ENCODE peak calls at places on chromosomes 3 and 15, in nine cellular contexts. X is pancreas, V is psoas muscle, F is fibroblast of lung, Y is A549, I is tibial artery, K is upper lobe of right lung, O is right lobe of liver, U is lung. T is an unnamed sample.

GRCh38 chr3:160754371-160754854 is 1.6 kb upstream of the PPM1L start:
- DNase-seq in K (peak; percentile 39), F (peak; percentile 55), O (peak; percentile 43), U (peak; percentile 29), Y (no peak), I (peak; percentile 34), X (no peak), V (peak; percentile 60), T (no peak)

GRCh38 chr3:63462732-63463131 is 184.6 kb downstream of the SYNPR start:
- DNase-seq in Y (no peak), F (no peak), U (no peak), K (no peak), V (no peak), I (no peak), X (no peak), O (no peak), T (no peak)

GRCh38 chr15:73244333-73244732 is 124.4 kb downstream of the HCN4 start:
- DNase-seq in Y (peak; percentile 54), I (no peak), U (no peak), V (no peak), K (no peak), F (no peak), O (no peak), X (no peak), T (no peak)

GRCh38 chr3:44114142-44114541 is 127.5 kb upstream of the TOPAZ1 start:
- DNase-seq in O (peak; percentile 33), K (no peak), I (no peak), Y (peak; percentile 29), F (peak; percentile 43), U (no peak), V (peak; percentile 54), X (peak; percentile 58), T (no peak)

GRCh38 chr3:39809995-39810595 is 686 bp downstream of the MYRIP start:
- DNase-seq in V (peak; percentile 42), Y (no peak), F (no peak), U (no peak), O (peak; percentile 35), I (no peak), K (peak; percentile 59), X (peak; percentile 39), T (no peak)

GRCh38 chr15:85329561-85330421 is 50.6 kb upstream of the AKAP13 start:
- DNase-seq in X (no peak), U (no peak), K (no peak), F (peak; percentile 85), V (no peak), O (no peak), I (peak; percentile 31), Y (peak; percentile 44), T (no peak)

GRCh38 chr3:22886394-22886793 is 316.7 kb upstream of the UBE2E2 start:
- DNase-seq in V (peak; percentile 68), X (no peak), K (no peak), O (no peak), F (no peak), Y (no peak), U (no peak), I (peak; percentile 38), T (no peak)

GRCh38 chr3:39183231-39184080 is 8.9 kb downstream of the XIRP1 start:
- DNase-seq in Y (no peak), U (no peak), O (no peak), I (no peak), X (peak; percentile 8), V (no peak), K (no peak), F (no peak), T (no peak)

GRCh38 chr15:81161851-81162250 is 27.8 kb downstream of the CFAP161 start:
- DNase-seq in X (no peak), I (no peak), K (no peak), O (no peak), F (no peak), U (no peak), V (no peak), Y (no peak), T (no peak)

GRCh38 chr15:67839358-67839928 is 402 bp downstream of the RNU6-1 start:
- DNase-seq in I (no peak), O (no peak), V (no peak), Y (peak; percentile 76), K (no peak), F (peak; percentile 63), X (no peak), U (no peak), T (no peak)

GRCh38 chr3:106206165-106206564 is 337.4 kb upstream of the CBLB start:
- DNase-seq in U (no peak), O (no peak), Y (no peak), I (no peak), F (peak; percentile 28), X (no peak), V (no peak), K (no peak), T (no peak)

GRCh38 chr3:127156651-127157050 is 36.3 kb upstream of the PRR23E start:
- DNase-seq in O (no peak), X (no peak), F (no peak), V (no peak), U (no peak), Y (no peak), I (no peak), K (peak; percentile 34), T (no peak)

GRCh38 chr15:40238927-40239591 is at the start of gene PAK6:
- DNase-seq in K (peak; percentile 84), X (peak; percentile 83), Y (peak; percentile 30), I (no peak), F (no peak), V (peak; percentile 68), O (peak; percentile 61), U (peak; percentile 51), T (no peak)

GRCh38 chr3:152362086-152362485 is 93.4 kb downstream of the MBNL1 start:
- DNase-seq in U (no peak), I (no peak), F (no peak), X (no peak), O (no peak), V (no peak), K (no peak), Y (no peak), T (no peak)

GRCh38 chr3:194671511-194671899 is 486 bp downstream of the LSG1 start:
- DNase-seq in V (no peak), F (peak; percentile 58), I (no peak), Y (peak; percentile 42), K (no peak), U (no peak), X (no peak), O (no peak), T (no peak)

GRCh38 chr3:49353022-49353421 is 5.1 kb downstream of the GPX1 start:
- DNase-seq in F (no peak), Y (no peak), I (no peak), K (no peak), X (no peak), V (no peak), U (no peak), O (no peak), T (no peak)

GRCh38 chr15:63156708-63157065 is 590 bp downstream of the RPS27L start:
- DNase-seq in U (no peak), F (peak; percentile 51), I (peak; percentile 37), V (no peak), K (no peak), Y (peak; percentile 44), X (peak; percentile 21), O (peak; percentile 44), T (no peak)

GRCh38 chr3:37898424-37898823 is 36.7 kb downstream of the CTDSPL start:
- DNase-seq in F (no peak), X (no peak), K (no peak), V (no peak), U (no peak), I (no peak), Y (no peak), O (no peak), T (no peak)

GRCh38 chr3:37899711-37900306 is 38.1 kb downstream of the CTDSPL start:
- DNase-seq in X (no peak), I (no peak), V (no peak), O (no peak), K (no peak), Y (no peak), U (no peak), F (no peak), T (no peak)

GRCh38 chr3:37899101-37899707 is 37.5 kb downstream of the CTDSPL start:
- DNase-seq in F (no peak), Y (no peak), I (no peak), U (no peak), O (no peak), V (no peak), K (no peak), X (no peak), T (no peak)

GRCh38 chr3:37896775-37897174 is 35.1 kb downstream of the CTDSPL start:
- DNase-seq in Y (no peak), I (no peak), K (no peak), V (no peak), U (no peak), O (no peak), X (no peak), F (no peak), T (no peak)

GRCh38 chr3:37897763-37898162 is 36.1 kb downstream of the CTDSPL start:
- DNase-seq in F (no peak), O (no peak), U (no peak), V (no peak), X (no peak), Y (no peak), K (no peak), I (no peak), T (no peak)
- H3K4me1 ChIP-seq in F (peaks cover 4% of the 10 kb centered on the region), O (no peaks in the 10 kb centered on the region), U (peaks cover 14% of the 10 kb centered on the region), V (peaks cover 14% of the 10 kb centered on the region), X (peaks cover 9% of the 10 kb centered on the region), Y (peaks cover 9% of the 10 kb centered on the region), K (peaks cover 53% of the 10 kb centered on the region), I (peaks cover 16% of the 10 kb centered on the region), T (peaks cover 50% of the 10 kb centered on the region)

GRCh38 chr3:45453083-45453482 is 64.7 kb downstream of the LARS2 start:
- DNase-seq in X (no peak), V (no peak), I (no peak), F (no peak), O (no peak), Y (no peak), U (no peak), K (no peak), T (no peak)

GRCh38 chr3:45453887-45454286 is 65.5 kb downstream of the LARS2 start:
- DNase-seq in X (no peak), Y (no peak), K (no peak), I (no peak), V (no peak), F (no peak), U (no peak), O (no peak), T (no peak)

GRCh38 chr3:45455040-45455439 is 66.7 kb downstream of the LARS2 start:
- DNase-seq in U (no peak), Y (no peak), O (no peak), X (no peak), F (no peak), K (no peak), I (no peak), V (no peak), T (no peak)
- TF ChIP-seq CTCF in U (no peak), Y (no peak), O (no peak), X (no peak), F (no peak), K (no peak), I (no peak), V (no peak), T (no peak)

GRCh38 chr15:22951031-22951380 is 29.2 kb downstream of the CYFIP1 start:
- DNase-seq in K (no peak), I (no peak), X (no peak), F (no peak), Y (no peak), V (no peak), O (no peak), U (no peak), T (no peak)
- H3K9me3 ChIP-seq in K (no peaks in the 10 kb centered on the region), I (no peaks in the 10 kb centered on the region), X (no peaks in the 10 kb centered on the region), F (no peaks in the 10 kb centered on the region), Y (no peaks in the 10 kb centered on the region), V (no peaks in the 10 kb centered on the region), O (no peaks in the 10 kb centered on the region), U (no peaks in the 10 kb centered on the region), T (no peaks in the 10 kb centered on the region)

GRCh38 chr15:98779463-98780071 is 131.2 kb downstream of the IGF1R start:
- DNase-seq in Y (peak; percentile 87), I (peak; percentile 58), F (peak; percentile 70), O (peak; percentile 78), V (peak; percentile 90), U (peak; percentile 78), X (peak; percentile 82), K (peak; percentile 86), T (peak; percentile 22)
- H3K4me1 ChIP-seq in Y (peaks cover 79% of the 10 kb centered on the region), I (peaks cover 17% of the 10 kb centered on the region), F (no peaks in the 10 kb centered on the region), O (no peaks in the 10 kb centered on the region), V (peaks cover 27% of the 10 kb centered on the region), U (peaks cover 18% of the 10 kb centered on the region), X (peaks cover 52% of the 10 kb centered on the region), K (peaks cover 25% of the 10 kb centered on the region), T (peaks cover 18% of the 10 kb centered on the region)

T was measured in thoracic aorta.